ENCODE peak calls at places on chromosomes 6 and 20, in five cellular contexts. One of them, this sample, is unnamed.

GRCh38 chr6:15495375-15495901 is 167.4 kb downstream of the DTNBP1 start:
- DNase-seq in body of pancreas: peak
- DNase-seq in ovary: no peak
- DNase-seq in breast epithelium: no peak
- DNase-seq in esophagus squamous epithelium: no peak
- DNase-seq in this sample: no peak

GRCh38 chr20:54848262-54848661 is 372.9 kb downstream of the DOK5 start:
- DNase-seq in body of pancreas: no peak
- DNase-seq in ovary: no peak
- DNase-seq in breast epithelium: no peak
- DNase-seq in esophagus squamous epithelium: no peak
- DNase-seq in this sample: no peak

GRCh38 chr6:43627008-43627825 is 1.8 kb downstream of the GTPBP2 start:
- DNase-seq in body of pancreas: peak
- DNase-seq in ovary: peak
- DNase-seq in breast epithelium: peak
- DNase-seq in esophagus squamous epithelium: no peak
- DNase-seq in this sample: peak

GRCh38 chr6:125802943-125803377 is 12.2 kb downstream of the NCOA7 start:
- DNase-seq in body of pancreas: no peak
- DNase-seq in ovary: no peak
- DNase-seq in breast epithelium: no peak
- DNase-seq in esophagus squamous epithelium: no peak
- DNase-seq in this sample: no peak

GRCh38 chr6:146915671-146916127 is 288.5 kb upstream of the STXBP5 start:
- DNase-seq in body of pancreas: no peak
- DNase-seq in ovary: no peak
- DNase-seq in breast epithelium: no peak
- DNase-seq in esophagus squamous epithelium: no peak
- DNase-seq in this sample: peak

GRCh38 chr20:40991181-40991889 is 37.3 kb upstream of the TOP1 start:
- DNase-seq in body of pancreas: no peak
- DNase-seq in ovary: no peak
- DNase-seq in breast epithelium: no peak
- DNase-seq in esophagus squamous epithelium: no peak
- DNase-seq in this sample: no peak

GRCh38 chr6:81758221-81758620 is 5.7 kb upstream of the TENT5A start:
- DNase-seq in body of pancreas: no peak
- DNase-seq in ovary: no peak
- DNase-seq in breast epithelium: no peak
- DNase-seq in esophagus squamous epithelium: no peak
- DNase-seq in this sample: no peak

GRCh38 chr6:4107873-4108272 is 27.5 kb downstream of the ECI2 start:
- DNase-seq in body of pancreas: no peak
- DNase-seq in ovary: no peak
- DNase-seq in breast epithelium: no peak
- DNase-seq in esophagus squamous epithelium: no peak
- DNase-seq in this sample: no peak

GRCh38 chr20:58891076-58891685 is 38.7 kb downstream of the GNAS start:
- DNase-seq in body of pancreas: peak
- DNase-seq in ovary: peak
- DNase-seq in breast epithelium: peak
- DNase-seq in esophagus squamous epithelium: no peak
- DNase-seq in this sample: peak

GRCh38 chr6:87698618-87699017 is 3.4 kb downstream of the AKIRIN2 start:
- DNase-seq in body of pancreas: no peak
- DNase-seq in ovary: no peak
- DNase-seq in breast epithelium: no peak
- DNase-seq in esophagus squamous epithelium: no peak
- DNase-seq in this sample: no peak

GRCh38 chr6:169164451-169164850 is 89.2 kb downstream of the THBS2 start:
- DNase-seq in body of pancreas: no peak
- DNase-seq in ovary: no peak
- DNase-seq in breast epithelium: peak
- DNase-seq in esophagus squamous epithelium: no peak
- DNase-seq in this sample: no peak

GRCh38 chr6:169161572-169162167 is 92.0 kb downstream of the THBS2 start:
- DNase-seq in body of pancreas: no peak
- DNase-seq in ovary: no peak
- DNase-seq in breast epithelium: peak
- DNase-seq in esophagus squamous epithelium: no peak
- DNase-seq in this sample: no peak

GRCh38 chr6:169165031-169165430 is 88.6 kb downstream of the THBS2 start:
- DNase-seq in body of pancreas: no peak
- DNase-seq in ovary: no peak
- DNase-seq in breast epithelium: no peak
- DNase-seq in esophagus squamous epithelium: no peak
- DNase-seq in this sample: no peak

GRCh38 chr6:169162249-169162967 is 91.2 kb downstream of the THBS2 start:
- DNase-seq in body of pancreas: no peak
- DNase-seq in ovary: peak
- DNase-seq in breast epithelium: peak
- DNase-seq in esophagus squamous epithelium: no peak
- DNase-seq in this sample: no peak

DNA sequence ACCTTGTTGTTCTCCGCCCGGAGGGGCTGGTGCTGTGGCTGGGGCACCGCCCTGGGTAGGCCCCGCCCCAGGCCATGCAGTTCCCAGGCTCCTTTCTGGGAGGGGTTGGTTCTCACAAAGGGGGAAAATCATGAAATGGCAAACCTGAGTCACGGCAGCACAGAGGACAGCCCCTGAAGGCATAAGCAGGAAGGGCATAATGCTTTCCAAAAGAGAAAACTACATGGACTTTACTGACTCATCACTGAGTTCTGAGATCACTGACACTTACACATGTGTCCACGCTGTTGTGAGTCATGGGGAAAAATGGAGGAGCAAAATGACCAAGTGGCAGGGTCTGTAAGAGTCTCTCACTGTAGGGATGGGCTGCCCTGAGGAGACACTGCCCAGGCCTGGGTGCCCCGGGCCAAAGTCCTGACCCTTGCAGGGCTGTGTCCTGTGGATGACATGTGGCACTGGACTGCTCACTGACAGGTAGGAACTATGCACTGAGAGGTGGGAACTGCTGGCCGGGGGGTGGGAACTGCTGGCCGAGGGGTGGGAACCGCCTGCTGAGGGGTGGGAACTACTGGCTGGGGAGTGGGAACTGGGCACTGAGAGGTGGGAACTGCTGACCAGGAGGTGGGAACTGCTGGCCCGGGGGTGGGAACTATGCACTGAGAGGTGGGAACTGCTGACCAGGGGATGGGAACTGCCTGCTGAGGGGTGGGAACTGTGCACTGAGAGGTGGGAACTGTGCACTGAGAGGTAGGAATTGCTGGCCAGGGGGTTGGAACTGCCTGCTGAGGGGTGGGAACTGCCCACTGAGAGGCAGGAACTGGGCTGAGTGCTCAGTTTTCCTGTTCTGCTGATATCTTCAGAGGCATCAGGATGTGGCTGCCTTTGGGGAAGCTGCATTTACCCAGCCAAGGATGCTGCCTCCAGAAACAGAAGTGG is 90.4 kb downstream of the THBS2 start:
- DNase-seq in body of pancreas: no peak
- DNase-seq in ovary: peak
- DNase-seq in breast epithelium: peak
- DNase-seq in esophagus squamous epithelium: no peak
- DNase-seq in this sample: no peak
- TF ChIP-seq POLR2A in body of pancreas: no peak
- TF ChIP-seq POLR2A in ovary: no peak
- TF ChIP-seq POLR2A in breast epithelium: no peak
- TF ChIP-seq POLR2A in esophagus squamous epithelium: no peak
- TF ChIP-seq POLR2A in this sample: no peak

GRCh38 chr20:38806855-38807655 is 1.6 kb downstream of the PPP1R16B start:
- DNase-seq in body of pancreas: no peak
- DNase-seq in ovary: no peak
- DNase-seq in breast epithelium: no peak
- DNase-seq in esophagus squamous epithelium: no peak
- DNase-seq in this sample: no peak
- TF ChIP-seq POLR2A in body of pancreas: no peak
- TF ChIP-seq POLR2A in ovary: no peak
- TF ChIP-seq POLR2A in breast epithelium: no peak
- TF ChIP-seq POLR2A in esophagus squamous epithelium: no peak
- TF ChIP-seq POLR2A in this sample: no peak

GRCh38 chr20:23361651-23362391 is at the start of gene GZF1:
- DNase-seq in body of pancreas: peak
- DNase-seq in ovary: peak
- DNase-seq in breast epithelium: peak
- DNase-seq in esophagus squamous epithelium: peak
- DNase-seq in this sample: peak
- TF ChIP-seq POLR2A in body of pancreas: peak
- TF ChIP-seq POLR2A in ovary: peak
- TF ChIP-seq POLR2A in breast epithelium: peak
- TF ChIP-seq POLR2A in esophagus squamous epithelium: peak
- TF ChIP-seq POLR2A in this sample: peak

DNA sequence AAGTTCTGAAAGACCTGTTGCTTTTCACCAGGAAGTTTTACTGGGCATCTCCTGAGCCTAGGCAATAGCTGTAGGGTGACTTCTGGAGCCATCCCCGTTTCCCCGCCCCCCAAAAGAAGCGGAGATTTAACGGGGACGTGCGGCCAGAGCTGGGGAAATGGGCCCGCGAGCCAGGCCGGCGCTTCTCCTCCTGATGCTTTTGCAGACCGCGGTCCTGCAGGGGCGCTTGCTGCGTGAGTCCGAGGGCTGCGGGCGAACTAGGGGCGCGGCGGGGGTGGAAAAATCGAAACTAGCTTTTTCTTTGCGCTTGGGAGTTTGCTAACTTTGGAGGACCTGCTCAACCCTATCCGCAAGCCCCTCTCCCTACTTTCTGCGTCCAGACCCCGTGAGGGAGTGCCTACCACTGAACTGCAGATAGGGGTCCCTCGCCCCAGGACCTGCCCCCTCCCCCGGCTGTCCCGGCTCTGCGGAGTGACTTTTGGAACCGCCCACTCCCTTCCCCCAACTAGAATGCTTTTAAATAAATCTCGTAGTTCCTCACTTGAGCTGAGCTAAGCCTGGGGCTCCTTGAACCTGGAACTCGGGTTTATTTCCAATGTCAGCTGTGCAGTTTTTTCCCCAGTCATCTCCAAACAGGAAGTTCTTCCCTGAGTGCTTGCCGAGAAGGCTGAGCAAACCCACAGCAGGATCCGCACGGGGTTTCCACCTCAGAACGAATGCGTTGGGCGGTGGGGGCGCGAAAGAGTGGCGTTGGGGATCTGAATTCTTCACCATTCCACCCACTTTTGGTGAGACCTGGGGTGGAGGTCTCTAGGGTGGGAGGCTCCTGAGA is at the start of gene HFE:
- DNase-seq in body of pancreas: peak
- DNase-seq in ovary: peak
- DNase-seq in breast epithelium: peak
- DNase-seq in esophagus squamous epithelium: no peak
- DNase-seq in this sample: peak
- TF ChIP-seq POLR2A in body of pancreas: no peak
- TF ChIP-seq POLR2A in ovary: no peak
- TF ChIP-seq POLR2A in breast epithelium: no peak
- TF ChIP-seq POLR2A in esophagus squamous epithelium: peak
- TF ChIP-seq POLR2A in this sample: no peak

DNA sequence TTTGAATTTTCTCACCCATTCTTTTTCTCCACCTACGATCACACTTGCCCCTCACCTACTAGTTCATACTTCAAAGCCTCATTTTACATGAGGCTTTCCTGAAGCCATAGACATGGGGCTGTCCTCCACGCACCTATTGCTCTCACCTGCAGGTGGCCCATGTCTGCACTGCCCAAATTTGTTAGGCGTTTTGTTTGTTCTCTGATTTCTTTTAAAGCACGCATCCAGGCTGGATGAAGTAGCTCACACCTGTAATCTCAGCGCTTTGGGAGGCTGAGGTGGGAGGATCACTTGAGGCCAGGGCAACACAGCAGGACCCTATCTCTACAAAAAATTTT is 106.8 kb upstream of the RIPOR2 start:
- DNase-seq in body of pancreas: no peak
- DNase-seq in ovary: no peak
- DNase-seq in breast epithelium: no peak
- DNase-seq in esophagus squamous epithelium: no peak
- DNase-seq in this sample: no peak
- TF ChIP-seq POLR2A in body of pancreas: no peak
- TF ChIP-seq POLR2A in ovary: no peak
- TF ChIP-seq POLR2A in breast epithelium: no peak
- TF ChIP-seq POLR2A in esophagus squamous epithelium: no peak
- TF ChIP-seq POLR2A in this sample: no peak